ENCODE peak calls at places on chromosomes 4 and X, in eight cellular contexts. One of them, this sample, is unnamed. For H3K4me1, the result is how much of the 10 kb centered on the place peaks cover.

GRCh38 chr4:20618729-20619128 is 81.5 kb upstream of the PACRGL start:
- DNase-seq in left lung: no peak
- DNase-seq in mucosa of descending colon: no peak
- DNase-seq in IMR-90: no peak
- DNase-seq in tibial artery: no peak
- DNase-seq in left ventricle myocardium inferior: no peak
- DNase-seq in right cardiac atrium: no peak
- DNase-seq in A549: no peak
- DNase-seq in this sample: no peak

GRCh38 chr4:74631338-74631737 is 163.0 kb downstream of the BTC start:
- DNase-seq in left lung: no peak
- DNase-seq in mucosa of descending colon: no peak
- DNase-seq in A549: peak
- DNase-seq in right cardiac atrium: no peak
- DNase-seq in IMR-90: no peak
- DNase-seq in left ventricle myocardium inferior: no peak
- DNase-seq in tibial artery: no peak
- DNase-seq in this sample: no peak

GRCh38 chr4:172716291-172716690 is 452.3 kb upstream of the GALNT7 start:
- DNase-seq in right cardiac atrium: no peak
- DNase-seq in tibial artery: no peak
- DNase-seq in IMR-90: no peak
- DNase-seq in left ventricle myocardium inferior: no peak
- DNase-seq in mucosa of descending colon: no peak
- DNase-seq in left lung: no peak
- DNase-seq in A549: no peak
- DNase-seq in this sample: no peak

GRCh38 chr4:152460488-152460887 is 75.4 kb downstream of the FBXW7 start:
- DNase-seq in A549: peak
- DNase-seq in right cardiac atrium: no peak
- DNase-seq in IMR-90: peak
- DNase-seq in tibial artery: no peak
- DNase-seq in left ventricle myocardium inferior: no peak
- DNase-seq in left lung: no peak
- DNase-seq in mucosa of descending colon: no peak
- DNase-seq in this sample: no peak

GRCh38 chr4:173735055-173735454 is 205.0 kb upstream of the HAND2 start:
- DNase-seq in tibial artery: no peak
- DNase-seq in left lung: no peak
- DNase-seq in IMR-90: peak
- DNase-seq in mucosa of descending colon: no peak
- DNase-seq in right cardiac atrium: no peak
- DNase-seq in left ventricle myocardium inferior: no peak
- DNase-seq in A549: no peak
- DNase-seq in this sample: no peak

GRCh38 chr4:83548151-83548905 is 12.4 kb downstream of the GPAT3 start:
- DNase-seq in IMR-90: peak
- DNase-seq in A549: peak
- DNase-seq in left lung: peak
- DNase-seq in mucosa of descending colon: peak
- DNase-seq in left ventricle myocardium inferior: peak
- DNase-seq in right cardiac atrium: peak
- DNase-seq in tibial artery: peak
- DNase-seq in this sample: peak

GRCh38 chr4:119579823-119580222 is 48.8 kb downstream of the PDE5A start:
- DNase-seq in mucosa of descending colon: no peak
- DNase-seq in left ventricle myocardium inferior: peak
- DNase-seq in A549: no peak
- DNase-seq in left lung: no peak
- DNase-seq in IMR-90: no peak
- DNase-seq in tibial artery: no peak
- DNase-seq in right cardiac atrium: peak
- DNase-seq in this sample: no peak

GRCh38 chr4:3721186-3721585 is 45.0 kb upstream of the ADRA2C start:
- DNase-seq in left ventricle myocardium inferior: no peak
- DNase-seq in left lung: no peak
- DNase-seq in A549: no peak
- DNase-seq in tibial artery: no peak
- DNase-seq in IMR-90: no peak
- DNase-seq in mucosa of descending colon: no peak
- DNase-seq in right cardiac atrium: peak
- DNase-seq in this sample: no peak

GRCh38 chrX:66622209-66622608 is 16.7 kb downstream of the EDA2R start:
- DNase-seq in IMR-90: peak
- DNase-seq in left lung: no peak
- DNase-seq in mucosa of descending colon: no peak
- DNase-seq in A549: no peak
- DNase-seq in left ventricle myocardium inferior: no peak
- DNase-seq in right cardiac atrium: no peak
- DNase-seq in tibial artery: no peak
- DNase-seq in this sample: no peak

GRCh38 chr4:92012899-92013867 is 290.6 kb upstream of the GRID2 start:
- DNase-seq in IMR-90: no peak
- DNase-seq in right cardiac atrium: no peak
- DNase-seq in left ventricle myocardium inferior: no peak
- DNase-seq in left lung: no peak
- DNase-seq in tibial artery: no peak
- DNase-seq in A549: peak
- DNase-seq in mucosa of descending colon: peak
- DNase-seq in this sample: no peak

GRCh38 chrX:103613362-103613761 is 5.6 kb downstream of the TCEAL3 start:
- DNase-seq in left ventricle myocardium inferior: no peak
- DNase-seq in mucosa of descending colon: no peak
- DNase-seq in A549: no peak
- DNase-seq in IMR-90: peak
- DNase-seq in tibial artery: no peak
- DNase-seq in left lung: no peak
- DNase-seq in right cardiac atrium: no peak
- DNase-seq in this sample: no peak

GRCh38 chrX:31099536-31100090 is 27.8 kb upstream of the FTHL17 start:
- DNase-seq in right cardiac atrium: no peak
- DNase-seq in left ventricle myocardium inferior: no peak
- DNase-seq in mucosa of descending colon: no peak
- DNase-seq in A549: no peak
- DNase-seq in IMR-90: no peak
- DNase-seq in left lung: no peak
- DNase-seq in tibial artery: no peak
- DNase-seq in this sample: no peak

GRCh38 chr4:185541251-185541671 is 6.0 kb upstream of the PDLIM3 start:
- DNase-seq in left ventricle myocardium inferior: peak
- DNase-seq in mucosa of descending colon: peak
- DNase-seq in IMR-90: no peak
- DNase-seq in right cardiac atrium: peak
- DNase-seq in tibial artery: peak
- DNase-seq in left lung: peak
- DNase-seq in A549: no peak
- DNase-seq in this sample: no peak

GRCh38 chr4:141486375-141486997 is 149.9 kb upstream of the IL15 start:
- DNase-seq in left lung: no peak
- DNase-seq in tibial artery: no peak
- DNase-seq in mucosa of descending colon: no peak
- DNase-seq in IMR-90: peak
- DNase-seq in A549: no peak
- DNase-seq in right cardiac atrium: peak
- DNase-seq in left ventricle myocardium inferior: no peak
- DNase-seq in this sample: no peak

GRCh38 chr4:8391972-8392371 is 48.6 kb downstream of the ACOX3 start:
- DNase-seq in left ventricle myocardium inferior: peak
- DNase-seq in right cardiac atrium: peak
- DNase-seq in tibial artery: peak
- DNase-seq in IMR-90: peak
- DNase-seq in mucosa of descending colon: no peak
- DNase-seq in left lung: no peak
- DNase-seq in A549: no peak
- DNase-seq in this sample: no peak

GRCh38 chrX:75746891-75747639 is 38.0 kb downstream of the MAGEE2 start:
- DNase-seq in tibial artery: no peak
- DNase-seq in A549: peak
- DNase-seq in left ventricle myocardium inferior: peak
- DNase-seq in IMR-90: no peak
- DNase-seq in right cardiac atrium: peak
- DNase-seq in mucosa of descending colon: peak
- DNase-seq in left lung: no peak
- DNase-seq in this sample: no peak

GRCh38 chr4:37244583-37245390 is at the start of gene NWD2:
- DNase-seq in mucosa of descending colon: peak
- DNase-seq in IMR-90: no peak
- DNase-seq in left ventricle myocardium inferior: no peak
- DNase-seq in right cardiac atrium: no peak
- DNase-seq in left lung: no peak
- DNase-seq in A549: no peak
- DNase-seq in tibial artery: no peak
- DNase-seq in this sample: no peak

GRCh38 chrX:97398030-97398551 is 514.4 kb downstream of the RPA4 start:
- DNase-seq in IMR-90: peak
- DNase-seq in A549: no peak
- DNase-seq in left ventricle myocardium inferior: no peak
- DNase-seq in mucosa of descending colon: no peak
- DNase-seq in left lung: no peak
- DNase-seq in right cardiac atrium: no peak
- DNase-seq in tibial artery: no peak
- DNase-seq in this sample: no peak

GRCh38 chrX:156005144-156005543 is 7.6 kb downstream of the IL9R start:
- DNase-seq in tibial artery: no peak
- DNase-seq in IMR-90: no peak
- DNase-seq in mucosa of descending colon: no peak
- DNase-seq in left ventricle myocardium inferior: no peak
- DNase-seq in A549: no peak
- DNase-seq in left lung: no peak
- DNase-seq in right cardiac atrium: no peak
- DNase-seq in this sample: no peak

GRCh38 chr4:2483237-2483636 is 14.3 kb downstream of the RNF4 start:
- DNase-seq in left lung: no peak
- DNase-seq in tibial artery: no peak
- DNase-seq in A549: no peak
- DNase-seq in left ventricle myocardium inferior: no peak
- DNase-seq in right cardiac atrium: no peak
- DNase-seq in mucosa of descending colon: no peak
- DNase-seq in IMR-90: no peak
- DNase-seq in this sample: no peak
- H3K4me1 ChIP-seq in left lung: under half
- H3K4me1 ChIP-seq in tibial artery: half or more
- H3K4me1 ChIP-seq in A549: under half
- H3K4me1 ChIP-seq in left ventricle myocardium inferior: half or more
- H3K4me1 ChIP-seq in right cardiac atrium: under half
- H3K4me1 ChIP-seq in mucosa of descending colon: half or more
- H3K4me1 ChIP-seq in IMR-90: under half
- H3K4me1 ChIP-seq in this sample: under half

GRCh38 chrX:1593286-1594271 is 2.2 kb downstream of the AKAP17A start:
- DNase-seq in A549: no peak
- DNase-seq in left lung: no peak
- DNase-seq in right cardiac atrium: no peak
- DNase-seq in tibial artery: no peak
- DNase-seq in IMR-90: no peak
- DNase-seq in left ventricle myocardium inferior: no peak
- DNase-seq in mucosa of descending colon: no peak
- DNase-seq in this sample: no peak
- H3K4me3 ChIP-seq in A549: peak
- H3K4me3 ChIP-seq in left lung: peak
- H3K4me3 ChIP-seq in right cardiac atrium: no peak
- H3K4me3 ChIP-seq in tibial artery: no peak
- H3K4me3 ChIP-seq in IMR-90: peak
- H3K4me3 ChIP-seq in left ventricle myocardium inferior: peak
- H3K4me3 ChIP-seq in mucosa of descending colon: no peak
- H3K4me3 ChIP-seq in this sample: no peak

GRCh38 chr4:113636438-113636818 is 125.1 kb downstream of the CAMK2D start:
- DNase-seq in IMR-90: no peak
- DNase-seq in right cardiac atrium: no peak
- DNase-seq in mucosa of descending colon: no peak
- DNase-seq in tibial artery: no peak
- DNase-seq in left ventricle myocardium inferior: no peak
- DNase-seq in left lung: no peak
- DNase-seq in A549: no peak
- DNase-seq in this sample: no peak

GRCh38 chr4:113636877-113637276 is 124.7 kb downstream of the CAMK2D start:
- DNase-seq in right cardiac atrium: no peak
- DNase-seq in left lung: no peak
- DNase-seq in tibial artery: no peak
- DNase-seq in left ventricle myocardium inferior: no peak
- DNase-seq in mucosa of descending colon: peak
- DNase-seq in IMR-90: peak
- DNase-seq in A549: no peak
- DNase-seq in this sample: no peak

GRCh38 chr4:113633467-113633866 is 128.1 kb downstream of the CAMK2D start:
- DNase-seq in left lung: no peak
- DNase-seq in IMR-90: no peak
- DNase-seq in left ventricle myocardium inferior: no peak
- DNase-seq in mucosa of descending colon: no peak
- DNase-seq in A549: no peak
- DNase-seq in right cardiac atrium: no peak
- DNase-seq in tibial artery: no peak
- DNase-seq in this sample: no peak

GRCh38 chr4:113635739-113636437 is 125.7 kb downstream of the CAMK2D start:
- DNase-seq in left lung: no peak
- DNase-seq in right cardiac atrium: no peak
- DNase-seq in left ventricle myocardium inferior: no peak
- DNase-seq in IMR-90: peak
- DNase-seq in mucosa of descending colon: no peak
- DNase-seq in tibial artery: no peak
- DNase-seq in A549: no peak
- DNase-seq in this sample: no peak

DNA sequence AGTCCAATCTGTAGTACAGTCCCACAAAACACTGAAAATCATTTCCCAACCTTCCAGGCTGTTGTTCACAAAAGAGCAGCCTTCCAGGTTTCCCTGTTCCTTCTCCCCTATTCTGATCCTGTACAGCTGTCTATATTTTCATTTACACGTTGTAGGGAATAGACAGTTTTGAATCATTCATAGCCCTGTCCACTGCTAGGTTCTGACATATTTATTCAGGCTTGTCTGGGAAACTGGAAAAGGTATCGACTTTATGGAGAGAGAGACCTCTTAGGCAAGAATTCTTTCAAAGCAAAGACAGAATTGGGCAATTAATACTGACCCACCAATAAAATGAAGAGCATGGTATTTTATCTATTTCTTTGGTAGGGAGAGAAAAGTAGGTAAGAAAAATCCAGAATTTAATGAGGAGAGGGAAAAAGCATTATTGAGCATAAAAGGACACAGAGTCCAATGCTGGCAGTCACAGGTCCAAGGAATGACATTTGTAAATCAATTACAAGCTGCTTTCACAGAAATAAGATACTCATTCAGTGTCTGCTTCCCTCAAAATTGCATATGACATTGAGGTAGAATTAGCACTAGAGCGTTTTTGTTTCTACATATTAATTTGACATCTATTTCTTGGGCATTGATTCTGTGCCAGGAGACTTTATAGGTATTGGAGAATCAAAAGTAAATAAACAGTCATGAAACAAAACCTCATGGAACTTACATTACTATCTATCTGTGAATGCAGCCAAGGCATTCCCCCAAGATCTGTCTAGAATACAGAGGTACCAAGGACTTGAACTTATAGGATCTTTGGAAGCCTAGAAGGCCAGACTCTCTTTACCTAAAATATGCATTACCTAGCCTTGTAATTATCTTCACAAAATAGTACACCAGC is 127.2 kb downstream of the CAMK2D start:
- DNase-seq in left ventricle myocardium inferior: no peak
- DNase-seq in right cardiac atrium: no peak
- DNase-seq in A549: no peak
- DNase-seq in IMR-90: no peak
- DNase-seq in mucosa of descending colon: no peak
- DNase-seq in left lung: no peak
- DNase-seq in tibial artery: no peak
- DNase-seq in this sample: no peak
- H3K4me1 ChIP-seq in left ventricle myocardium inferior: half or more
- H3K4me1 ChIP-seq in right cardiac atrium: under half
- H3K4me1 ChIP-seq in A549: half or more
- H3K4me1 ChIP-seq in IMR-90: under half
- H3K4me1 ChIP-seq in mucosa of descending colon: under half
- H3K4me1 ChIP-seq in left lung: under half
- H3K4me1 ChIP-seq in tibial artery: under half
- H3K4me1 ChIP-seq in this sample: under half

GRCh38 chr4:1684756-1685603 is 867 bp upstream of the FAM53A start:
- DNase-seq in right cardiac atrium: no peak
- DNase-seq in IMR-90: no peak
- DNase-seq in mucosa of descending colon: peak
- DNase-seq in A549: no peak
- DNase-seq in left lung: no peak
- DNase-seq in left ventricle myocardium inferior: no peak
- DNase-seq in tibial artery: no peak
- DNase-seq in this sample: no peak
- H3K4me3 ChIP-seq in right cardiac atrium: peak
- H3K4me3 ChIP-seq in IMR-90: peak
- H3K4me3 ChIP-seq in mucosa of descending colon: peak
- H3K4me3 ChIP-seq in A549: peak
- H3K4me3 ChIP-seq in left lung: peak
- H3K4me3 ChIP-seq in left ventricle myocardium inferior: peak
- H3K4me3 ChIP-seq in tibial artery: peak
- H3K4me3 ChIP-seq in this sample: peak